ENCODE peak calls at places on chromosomes 6 and 20, in four cellular contexts. T is psoas muscle, P is cortex of kidney, A is HFF-Myc. R is an unnamed sample.

GRCh38 chr20:19621072-19621471 is 137.0 kb upstream of the RIN2 start:
- DNase-seq in A (no peak), P (no peak), T (no peak), R (no peak)

GRCh38 chr6:125095501-125096301 is 57.9 kb upstream of the TPD52L1 start:
- DNase-seq in A (no peak), T (no peak), P (no peak), R (no peak)

GRCh38 chr20:33131949-33132822 is 35.8 kb upstream of the BPIFA2 start:
- DNase-seq in P (no peak), A (no peak), T (no peak), R (no peak)

GRCh38 chr6:13490402-13490801 is 3.0 kb upstream of the GFOD1 start:
- DNase-seq in P (no peak), A (no peak), T (no peak), R (no peak)

GRCh38 chr20:32509639-32510066 is 75.5 kb downstream of the NOL4L start:
- DNase-seq in A (no peak), P (no peak), T (no peak), R (peak)

GRCh38 chr20:32585011-32585518 is at the start of gene NOL4L:
- DNase-seq in P (no peak), A (no peak), T (no peak), R (no peak)

GRCh38 chr6:52540286-52540902 is 36.5 kb downstream of the TRAM2 start:
- DNase-seq in T (no peak), A (peak), P (no peak), R (no peak)

GRCh38 chr20:57582432-57583288 is 21.8 kb downstream of the PCK1 start:
- DNase-seq in A (no peak), T (no peak), P (no peak), R (no peak)

GRCh38 chr20:25040438-25040831 is 17.5 kb downstream of the ACSS1 start:
- DNase-seq in P (no peak), A (no peak), T (no peak), R (no peak)

GRCh38 chr6:146361367-146361924 is 182.2 kb upstream of the RAB32 start:
- DNase-seq in P (no peak), A (peak), T (no peak), R (no peak)